ENCODE peak calls at places on chromosomes 16 and 17, in nine cellular contexts. L, U, W, D, M, Q, N, A and X are unnamed samples.

GRCh38 chr16:27386674-27387073 is 15.3 kb upstream of the IL21R start:
- DNase-seq in L (no peak), U (no peak), W (no peak), D (no peak), M (no peak), Q (peak), N (no peak), A (no peak), X (no peak)

GRCh38 chr16:28537964-28538732 is 626 bp downstream of the NUPR1 start:
- DNase-seq in L (no peak), U (peak), W (peak), D (no peak), M (no peak), Q (peak), N (no peak), A (no peak), X (no peak)

GRCh38 chr17:37671028-37671812 is 28.0 kb upstream of the DDX52 start:
- DNase-seq in L (no peak), U (peak), W (no peak), D (no peak), M (no peak), Q (no peak), N (no peak), A (no peak), X (no peak)

GRCh38 chr17:50661795-50662391 is 27.2 kb downstream of the ABCC3 start:
- DNase-seq in L (peak), U (peak), W (peak), D (peak), M (peak), Q (peak), N (peak), A (peak), X (peak)

GRCh38 chr16:11212819-11213196 is 43.2 kb downstream of the SOCS1 start:
- DNase-seq in L (no peak), U (no peak), W (no peak), D (no peak), M (no peak), Q (no peak), N (no peak), A (no peak), X (peak)

GRCh38 chr16:72355561-72355960 is 183.6 kb upstream of the PMFBP1 start:
- DNase-seq in L (no peak), U (no peak), W (no peak), D (no peak), M (no peak), Q (no peak), N (peak), A (no peak), X (no peak)

GRCh38 chr17:17876959-17877547 is 40.3 kb upstream of the SREBF1 start:
- DNase-seq in L (peak), U (no peak), W (peak), D (peak), M (no peak), Q (peak), N (peak), A (peak), X (no peak)

GRCh38 chr17:39001703-39002637 is 34.8 kb upstream of the FBXO47 start:
- DNase-seq in L (no peak), U (peak), W (peak), D (peak), M (peak), Q (peak), N (peak), A (peak), X (no peak)

GRCh38 chr17:40371261-40371929 is 6.9 kb upstream of the GJD3 start:
- DNase-seq in L (no peak), U (no peak), W (no peak), D (no peak), M (no peak), Q (peak), N (no peak), A (no peak), X (peak)

GRCh38 chr17:29563816-29564215 is 3.0 kb downstream of the ABHD15 start:
- DNase-seq in L (no peak), U (no peak), W (no peak), D (no peak), M (no peak), Q (no peak), N (no peak), A (no peak), X (no peak)

GRCh38 chr16:89407282-89407924 is 83.0 kb downstream of the ANKRD11 start:
- DNase-seq in L (no peak), U (no peak), W (peak), D (no peak), M (no peak), Q (no peak), N (no peak), A (no peak), X (no peak)

GRCh38 chr17:30543456-30543855 is 66.2 kb downstream of the GOSR1 start:
- DNase-seq in L (no peak), U (no peak), W (no peak), D (no peak), M (peak), Q (no peak), N (no peak), A (no peak), X (no peak)

GRCh38 chr17:63740464-63741181 is 976 bp downstream of the STRADA start:
- DNase-seq in L (peak), U (no peak), W (no peak), D (no peak), M (no peak), Q (no peak), N (peak), A (no peak), X (peak)

GRCh38 chr16:86802013-86802412 is 223.7 kb downstream of the FOXL1 start:
- DNase-seq in L (no peak), U (no peak), W (no peak), D (no peak), M (no peak), Q (no peak), N (no peak), A (no peak), X (no peak)

GRCh38 chr17:29245401-29245800 is 1.3 kb upstream of the CRYBA1 start:
- DNase-seq in L (no peak), U (no peak), W (no peak), D (no peak), M (no peak), Q (no peak), N (no peak), A (no peak), X (no peak)

GRCh38 chr16:73329363-73330306 is 281.7 kb upstream of the ZFHX3 start:
- DNase-seq in L (no peak), U (peak), W (no peak), D (no peak), M (no peak), Q (no peak), N (no peak), A (no peak), X (no peak)

GRCh38 chr17:27568811-27569210 is 62.2 kb upstream of the LGALS9 start:
- DNase-seq in L (no peak), U (no peak), W (no peak), D (no peak), M (no peak), Q (no peak), N (no peak), A (no peak), X (no peak)

GRCh38 chr17:30506423-30506822 is 29.2 kb downstream of the GOSR1 start:
- DNase-seq in L (no peak), U (no peak), W (no peak), D (no peak), M (no peak), Q (no peak), N (no peak), A (no peak), X (no peak)

GRCh38 chr16:2455081-2455845 is 4.6 kb upstream of the TEDC2 start:
- DNase-seq in L (no peak), U (no peak), W (no peak), D (no peak), M (no peak), Q (no peak), N (no peak), A (no peak), X (no peak)

GRCh38 chr17:80791758-80792284 is 199.8 kb upstream of the CHMP6 start:
- DNase-seq in L (no peak), U (peak), W (peak), D (peak), M (peak), Q (peak), N (peak), A (peak), X (peak)

GRCh38 chr16:29820730-29821662 is 734 bp downstream of the MVP start:
- DNase-seq in L (peak), U (peak), W (peak), D (peak), M (no peak), Q (peak), N (peak), A (peak), X (peak)

GRCh38 chr17:3766783-3767182 is 34.2 kb downstream of the ITGAE start:
- DNase-seq in L (no peak), U (no peak), W (no peak), D (no peak), M (no peak), Q (no peak), N (no peak), A (no peak), X (no peak)

GRCh38 chr16:82643936-82644630 is 17.3 kb downstream of the CDH13 start:
- DNase-seq in L (no peak), U (no peak), W (no peak), D (no peak), M (no peak), Q (no peak), N (no peak), A (no peak), X (no peak)

GRCh38 chr17:73123606-73124320 is 31.3 kb upstream of the SLC39A11 start:
- DNase-seq in L (no peak), U (no peak), W (no peak), D (no peak), M (no peak), Q (no peak), N (no peak), A (no peak), X (no peak)

GRCh38 chr16:67661864-67662652 is 1.3 kb downstream of the PARD6A start:
- DNase-seq in L (no peak), U (no peak), W (no peak), D (peak), M (no peak), Q (no peak), N (no peak), A (no peak), X (no peak)

GRCh38 chr16:67664258-67664657 is 2.3 kb downstream of the ENKD1 start:
- DNase-seq in L (no peak), U (no peak), W (no peak), D (no peak), M (no peak), Q (no peak), N (no peak), A (no peak), X (no peak)

GRCh38 chr16:67662653-67663010 is 1.9 kb downstream of the PARD6A start:
- DNase-seq in L (no peak), U (no peak), W (no peak), D (no peak), M (no peak), Q (no peak), N (no peak), A (no peak), X (no peak)

GRCh38 chr16:67663877-67664222 is 2.7 kb downstream of the ENKD1 start:
- DNase-seq in L (no peak), U (no peak), W (no peak), D (peak), M (no peak), Q (no peak), N (no peak), A (no peak), X (no peak)

GRCh38 chr16:67663151-67663876 is 2.6 kb downstream of the PARD6A start:
- DNase-seq in L (no peak), U (no peak), W (no peak), D (peak), M (no peak), Q (no peak), N (peak), A (no peak), X (no peak)
- TF ChIP-seq CTCF in L (no peak), U (no peak), W (no peak), D (no peak), M (peak), Q (no peak), N (peak), A (no peak), X (peak)

GRCh38 chr17:6639651-6640535 is 618 bp downstream of the KIAA0753 start:
- DNase-seq in L (no peak), U (peak), W (peak), D (peak), M (no peak), Q (peak), N (peak), A (no peak), X (peak)

GRCh38 chr17:6642592-6642991 is 1.7 kb downstream of the TXNDC17 start:
- DNase-seq in L (no peak), U (no peak), W (no peak), D (no peak), M (no peak), Q (no peak), N (no peak), A (no peak), X (no peak)

GRCh38 chr17:6640536-6641373 is at the start of the genes KIAA0753 and TXNDC17:
- DNase-seq in L (peak), U (peak), W (peak), D (peak), M (peak), Q (peak), N (peak), A (peak), X (peak)

GRCh38 chr17:6643460-6644125 is 2.7 kb downstream of the TXNDC17 start:
- DNase-seq in L (no peak), U (no peak), W (no peak), D (no peak), M (peak), Q (no peak), N (peak), A (no peak), X (no peak)

GRCh38 chr17:6641374-6641818 is 536 bp downstream of the TXNDC17 start:
- DNase-seq in L (no peak), U (no peak), W (no peak), D (no peak), M (no peak), Q (no peak), N (peak), A (no peak), X (no peak)
- H3K4me3 ChIP-seq in L (peak), U (peak), W (peak), D (peak), M (peak), Q (peak), N (peak), A (peak), X (peak)

GRCh38 chr17:44947461-44948314 is at the start of gene KIF18B:
- DNase-seq in L (peak), U (peak), W (peak), D (peak), M (peak), Q (peak), N (peak), A (peak), X (peak)
- TF ChIP-seq CTCF in L (no peak), U (peak), W (no peak), D (no peak), M (no peak), Q (no peak), N (no peak), A (no peak), X (peak)

DNA sequence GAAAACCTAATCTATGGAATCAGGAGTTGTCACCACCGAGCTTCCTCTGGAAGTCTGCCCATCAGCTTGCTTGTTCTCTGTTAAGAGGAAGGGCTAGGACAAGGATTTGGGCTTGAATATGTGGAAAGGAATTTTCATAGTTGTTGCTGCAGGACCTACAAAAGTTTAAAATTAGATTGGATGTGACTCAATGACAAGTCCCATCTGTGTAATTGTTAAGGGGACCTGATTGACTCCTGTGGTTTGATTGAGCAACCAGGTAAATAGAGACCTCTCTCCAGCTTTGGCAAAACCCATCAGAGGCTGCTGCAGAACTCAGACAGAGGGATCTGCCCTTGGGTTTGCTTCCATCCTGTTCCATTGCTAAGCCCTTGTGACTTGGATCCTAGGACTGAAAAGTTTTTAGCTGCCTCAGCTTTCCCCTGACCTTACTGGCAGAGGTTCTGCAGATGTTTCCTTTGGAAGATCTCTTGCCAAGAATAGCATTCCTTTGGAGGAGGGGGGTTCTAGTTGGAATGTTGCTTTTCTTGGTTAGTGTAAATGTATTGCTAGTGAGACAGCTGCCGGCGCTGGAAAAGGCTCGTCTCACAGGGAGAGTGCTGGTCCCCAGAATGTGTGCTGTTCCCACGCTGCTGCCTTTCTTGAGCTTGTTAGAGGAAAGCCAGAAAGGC is 50.0 kb downstream of the SF3B3 start:
- DNase-seq in L (peak), U (no peak), W (peak), D (no peak), M (peak), Q (peak), N (peak), A (no peak), X (no peak)
- H3K4me3 ChIP-seq in L (no peak), U (no peak), W (no peak), D (no peak), M (no peak), Q (no peak), N (no peak), A (no peak), X (no peak)

GRCh38 chr17:77815127-77815905 is 143.2 kb upstream of the TNRC6C start:
- DNase-seq in L (no peak), U (no peak), W (no peak), D (peak), M (no peak), Q (no peak), N (no peak), A (no peak), X (no peak)
- TF ChIP-seq CTCF in L (no peak), U (no peak), W (no peak), D (no peak), M (no peak), Q (no peak), N (no peak), A (no peak), X (no peak)

DNA sequence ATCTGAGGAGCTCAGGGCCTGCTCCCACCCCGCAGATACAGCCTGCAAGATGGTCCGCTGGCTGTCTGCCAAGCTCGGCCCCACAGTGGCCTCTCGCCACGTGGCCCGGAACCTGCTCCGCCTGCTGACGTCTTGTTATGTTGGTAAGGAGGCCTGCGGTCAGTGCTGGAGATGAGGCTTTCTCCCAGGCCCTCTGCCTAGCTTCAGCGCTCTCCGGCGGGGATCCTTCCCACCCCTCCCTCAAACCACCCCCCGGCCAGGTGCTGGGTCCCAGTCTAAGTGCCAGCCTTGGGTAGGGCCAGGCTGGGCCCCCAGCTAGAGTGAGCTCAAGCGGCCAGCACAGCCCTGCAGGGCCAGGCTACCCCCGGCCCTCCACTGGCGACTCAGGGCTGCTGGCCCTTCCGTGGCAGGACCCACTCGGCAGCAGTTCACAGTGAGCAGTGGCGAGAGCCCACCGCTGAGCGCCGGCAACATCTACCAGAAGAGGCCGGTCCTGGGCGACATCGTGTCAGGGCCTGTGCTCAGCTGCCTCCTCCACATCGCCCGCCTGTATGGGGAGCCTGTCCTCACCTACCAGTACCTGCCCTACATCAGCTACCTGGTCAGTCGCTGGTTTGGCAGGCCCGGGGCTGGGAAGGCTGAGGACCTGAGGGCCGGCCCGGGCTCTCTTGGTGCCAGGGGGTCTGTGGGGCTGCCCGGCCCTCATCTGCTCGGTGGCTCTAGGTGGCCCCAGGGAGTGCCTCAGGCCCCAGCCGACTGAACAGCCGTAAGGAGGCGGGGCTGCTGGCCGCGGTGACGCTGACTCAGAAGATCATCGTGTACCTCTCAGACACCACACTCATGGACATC is 6.1 kb downstream of the WDR81 start:
- DNase-seq in L (peak), U (peak), W (peak), D (peak), M (peak), Q (peak), N (peak), A (peak), X (no peak)
- H3K4me3 ChIP-seq in L (no peak), U (no peak), W (no peak), D (peak), M (no peak), Q (no peak), N (no peak), A (peak), X (no peak)

DNA sequence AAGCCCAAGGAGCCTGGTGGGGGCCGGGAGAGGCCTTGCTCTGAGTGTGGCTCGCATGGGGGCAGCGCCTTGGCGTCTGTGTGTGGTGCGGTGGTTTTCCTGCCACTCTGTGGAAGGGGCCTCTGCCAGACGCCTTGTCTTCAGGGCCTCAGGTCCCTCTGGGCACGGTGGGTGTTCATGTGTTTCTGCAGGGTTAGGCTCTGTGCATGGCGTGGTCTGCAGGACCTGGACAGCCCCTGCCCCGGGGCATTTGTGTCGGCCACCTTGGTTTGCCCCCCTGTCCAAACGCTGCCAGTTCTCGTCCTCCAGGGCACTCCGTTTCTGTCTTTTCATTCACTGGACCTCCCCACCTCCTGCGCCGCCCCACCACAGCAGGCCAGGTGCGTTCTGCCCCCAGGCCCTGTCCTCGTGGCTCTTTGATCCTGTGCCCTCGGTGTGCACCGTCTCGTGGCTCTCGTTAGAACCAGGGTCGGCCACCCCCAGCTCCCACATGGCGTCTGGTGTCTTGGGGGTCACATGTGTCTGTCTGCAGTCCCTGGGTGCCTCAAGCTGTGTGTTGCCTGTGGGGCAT is 43.7 kb upstream of the ZNF750 start:
- DNase-seq in L (no peak), U (no peak), W (no peak), D (no peak), M (no peak), Q (no peak), N (no peak), A (no peak), X (no peak)
- TF ChIP-seq CTCF in L (no peak), U (no peak), W (no peak), D (no peak), M (no peak), Q (no peak), N (no peak), A (no peak), X (no peak)

DNA sequence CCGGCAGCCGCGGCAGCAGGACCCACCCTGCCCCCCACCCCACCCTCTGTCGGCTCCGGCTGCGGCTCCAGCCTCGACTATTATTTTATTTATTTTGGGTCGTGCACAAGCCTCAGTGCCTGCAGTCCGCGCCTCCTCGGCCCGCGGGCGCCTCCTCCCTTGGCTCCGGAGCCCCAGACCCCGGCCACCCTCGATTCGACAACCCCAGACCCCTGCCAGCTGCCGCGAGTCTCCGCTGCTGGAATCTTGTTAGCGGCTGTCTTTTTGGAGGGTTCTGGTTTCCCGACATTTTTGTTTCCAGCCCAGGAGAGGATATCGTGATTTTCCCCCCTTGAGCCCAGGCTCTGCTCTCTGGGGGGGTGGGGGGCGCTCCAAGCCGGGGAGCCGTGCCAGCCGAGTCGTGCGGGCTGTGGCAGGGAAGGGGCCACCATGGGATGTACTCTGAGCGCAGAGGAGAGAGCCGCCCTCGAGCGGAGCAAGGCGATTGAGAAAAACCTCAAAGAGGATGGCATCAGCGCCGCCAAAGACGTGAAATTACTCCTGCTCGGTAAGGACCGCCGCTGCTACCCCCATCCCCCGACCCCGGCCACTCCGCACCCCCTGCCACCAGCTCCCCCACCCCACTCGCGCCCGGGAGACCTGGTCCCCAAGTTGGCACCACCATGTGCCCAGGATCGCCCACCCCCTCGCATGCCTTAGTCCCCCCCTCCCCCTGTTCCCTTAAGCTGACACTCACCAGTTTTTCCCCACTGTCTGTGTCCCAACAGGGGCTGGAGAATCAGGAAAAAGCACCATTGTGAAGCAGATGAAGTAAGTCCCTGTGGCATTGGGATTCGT is 736 bp downstream of the GNAO1 start:
- DNase-seq in L (no peak), U (no peak), W (no peak), D (no peak), M (no peak), Q (no peak), N (no peak), A (no peak), X (no peak)
- H3K4me3 ChIP-seq in L (peak), U (peak), W (peak), D (peak), M (peak), Q (peak), N (no peak), A (peak), X (no peak)